ENCODE peak calls at places on chromosomes 7 and 10, in seven cellular contexts. Z is endodermal cell; D is adipocyte; O is small intestine; Y is pancreas; T is CD4-positive, CD25-positive, alpha-beta regulatory T cell; A is CD8-positive, alpha-beta T cell. G is an unnamed sample.

GRCh38 chr7:128923411-128923800 is 12.9 kb upstream of the KCP start:
- DNase-seq in Z (peak; percentile 36), O (no peak), T (no peak), D (no peak), Y (no peak), A (no peak), G (no peak)

GRCh38 chr10:113561214-113561613 is 8.4 kb downstream of the HABP2 start:
- DNase-seq in O (no peak), D (no peak), T (no peak), Z (no peak), A (no peak), Y (no peak), G (no peak)

GRCh38 chr7:91644251-91644650 is 236.3 kb downstream of the MTERF1 start:
- DNase-seq in Y (no peak), A (no peak), T (no peak), Z (no peak), O (no peak), D (no peak), G (no peak)

GRCh38 chr10:77695186-77695585 is 57.6 kb upstream of the KCNMA1 start:
- DNase-seq in D (no peak), Z (no peak), O (no peak), A (no peak), Y (no peak), T (no peak), G (no peak)

GRCh38 chr10:16227674-16228073 is 209.1 kb upstream of the PTER start:
- DNase-seq in T (no peak), Y (no peak), Z (no peak), D (no peak), O (no peak), A (no peak), G (no peak)

GRCh38 chr10:22856444-22857074 is 71.3 kb upstream of the ARMC3 start:
- DNase-seq in Z (no peak), Y (no peak), A (no peak), D (no peak), T (no peak), O (no peak), G (no peak)

GRCh38 chr10:36612436-36612835 is 513.0 kb upstream of the ANKRD30A start:
- DNase-seq in T (no peak), D (no peak), Z (peak; percentile 64), O (no peak), A (no peak), Y (no peak), G (no peak)

GRCh38 chr7:108529341-108529740 is 3.4 kb upstream of the PNPLA8 start:
- DNase-seq in Y (no peak), A (no peak), Z (peak; percentile 65), T (no peak), O (no peak), D (no peak), G (no peak)

GRCh38 chr7:150811-151221 is 41.6 kb upstream of the FAM20C start:
- DNase-seq in T (no peak), Y (no peak), O (no peak), Z (no peak), D (no peak), A (no peak), G (no peak)

GRCh38 chr10:23525406-23525805 is 86.5 kb downstream of the OTUD1 start:
- DNase-seq in Y (peak; percentile 31), A (no peak), Z (no peak), O (peak; percentile 39), T (no peak), D (peak; percentile 48), G (no peak)

GRCh38 chr10:114215033-114215432 is 24.0 kb upstream of the VWA2 start:
- DNase-seq in O (no peak), A (no peak), T (no peak), D (no peak), Y (no peak), Z (no peak), G (no peak)

GRCh38 chr10:47207894-47208469 is 92.0 kb upstream of the GDF10 start:
- DNase-seq in T (no peak), O (no peak), D (no peak), Z (peak; percentile 31), Y (no peak), A (no peak), G (no peak)

GRCh38 chr10:62961951-62962523 is 145.9 kb upstream of the EGR2 start:
- DNase-seq in O (no peak), A (no peak), D (no peak), T (no peak), Z (no peak), Y (no peak), G (no peak)

GRCh38 chr7:11726251-11727155 is 105.5 kb downstream of the THSD7A start:
- DNase-seq in Y (no peak), O (no peak), D (peak; percentile 87), A (no peak), T (no peak), Z (no peak), G (no peak)

GRCh38 chr10:132774905-132775863 is 10.8 kb downstream of the NKX6-2 start:
- DNase-seq in A (no peak), D (no peak), T (no peak), O (peak; percentile 70), Y (peak; percentile 80), Z (peak; percentile 70), G (no peak)

GRCh38 chr10:84117683-84118394 is 21.5 kb upstream of the GHITM start:
- DNase-seq in D (peak; percentile 4), O (no peak), A (no peak), Z (no peak), Y (no peak), T (no peak), G (no peak)

GRCh38 chr7:7996568-7996967 is 28.0 kb downstream of the GLCCI1 start:
- DNase-seq in Z (no peak), Y (no peak), A (no peak), O (no peak), D (peak; percentile 43), T (no peak), G (no peak)

GRCh38 chr7:44374007-44374763 is 48.8 kb upstream of the CAMK2B start:
- DNase-seq in O (no peak), Y (no peak), A (no peak), D (no peak), Z (no peak), T (no peak), G (no peak)

GRCh38 chr7:156516791-156517378 is 123.7 kb upstream of the RNF32 start:
- DNase-seq in Y (no peak), Z (no peak), O (no peak), D (no peak), T (no peak), A (no peak), G (no peak)

GRCh38 chr7:925601-926000 is 28.9 kb downstream of the ADAP1 start:
- DNase-seq in Z (no peak), A (peak; percentile 92), O (peak; percentile 79), Y (no peak), D (no peak), T (no peak), G (no peak)

GRCh38 chr10:44975487-44976331 is 2.9 kb downstream of the DEPP1 start:
- DNase-seq in Y (peak; percentile 73), T (no peak), D (peak; percentile 74), O (no peak), A (no peak), Z (peak; percentile 79), G (peak; percentile 96)

GRCh38 chr10:67837519-67838314 is at the start of gene DNAJC12:
- DNase-seq in D (peak; percentile 85), A (no peak), Z (no peak), T (no peak), Y (no peak), O (peak; percentile 62), G (peak; percentile 46)

GRCh38 chr10:85604136-85604725 is 762.4 kb downstream of the GRID1 start:
- DNase-seq in A (no peak), Z (peak; percentile 10), Y (no peak), O (no peak), D (no peak), T (no peak), G (no peak)

GRCh38 chr7:133230591-133231194 is 22.2 kb upstream of the EXOC4 start:
- DNase-seq in Z (peak; percentile 84), T (peak; percentile 22), A (peak; percentile 39), Y (peak; percentile 68), O (peak; percentile 62), D (peak; percentile 73), G (peak; percentile 73)

GRCh38 chr10:2508971-2509605 is 558.3 kb upstream of the PFKP start:
- DNase-seq in Y (no peak), A (no peak), D (peak; percentile 3), O (no peak), Z (no peak), T (no peak), G (no peak)

DNA sequence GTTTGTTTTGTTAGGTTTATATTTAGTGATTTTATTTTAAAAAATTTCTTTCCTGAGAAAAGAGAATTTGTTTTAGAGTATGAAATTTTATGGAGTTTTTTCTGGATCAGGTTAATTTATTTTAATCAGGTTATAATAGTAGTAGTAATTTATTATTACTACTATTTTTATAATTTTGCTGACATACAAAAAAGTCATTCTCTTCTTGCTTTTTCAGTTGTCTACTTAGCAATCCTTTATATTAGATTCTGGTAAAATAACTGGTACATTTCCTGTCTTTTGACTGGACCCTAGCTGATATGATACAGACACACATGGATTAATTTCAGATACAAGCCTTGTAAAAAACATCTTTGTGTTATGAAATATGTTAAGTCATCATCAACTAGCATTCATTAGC is 5.3 kb downstream of the CASD1 start:
- DNase-seq in O (no peak), Y (no peak), D (no peak), T (no peak), A (no peak), Z (no peak), G (no peak)
- H3K4me1 ChIP-seq in O (peaks cover 6% of the 10 kb centered on the region), Y (peaks cover 32% of the 10 kb centered on the region), D (peaks cover 16% of the 10 kb centered on the region), T (peaks cover 27% of the 10 kb centered on the region), A (peaks cover 36% of the 10 kb centered on the region), Z (peaks cover 9% of the 10 kb centered on the region), G (peaks cover 16% of the 10 kb centered on the region)

GRCh38 chr10:71259815-71260501 is 47.6 kb downstream of the UNC5B start:
- DNase-seq in T (no peak), O (peak; percentile 54), A (no peak), D (peak; percentile 65), Z (no peak), Y (no peak), G (no peak)

GRCh38 chr10:71262817-71263216 is 50.4 kb downstream of the UNC5B start:
- DNase-seq in O (no peak), D (no peak), T (no peak), Z (no peak), A (no peak), Y (no peak), G (no peak)

GRCh38 chr10:71262027-71262426 is 49.7 kb downstream of the UNC5B start:
- DNase-seq in Y (no peak), O (no peak), Z (no peak), D (no peak), A (no peak), T (no peak), G (no peak)

GRCh38 chr10:71259282-71259681 is 46.9 kb downstream of the UNC5B start:
- DNase-seq in Y (no peak), A (no peak), O (no peak), D (no peak), T (no peak), Z (no peak), G (no peak)

GRCh38 chr10:71260622-71261325 is 48.4 kb downstream of the UNC5B start:
- DNase-seq in O (no peak), A (no peak), T (no peak), D (peak; percentile 92), Y (no peak), Z (peak; percentile 84), G (no peak)
- H3K4me1 ChIP-seq in O (no peaks in the 10 kb centered on the region), A (no peaks in the 10 kb centered on the region), T (no peaks in the 10 kb centered on the region), D (peaks cover 25% of the 10 kb centered on the region), Y (no peaks in the 10 kb centered on the region), Z (peaks cover 18% of the 10 kb centered on the region), G (peaks cover 9% of the 10 kb centered on the region)

GRCh38 chr7:144995495-144995894 is 159.6 kb upstream of the TPK1 start:
- DNase-seq in Y (no peak), Z (no peak), D (no peak), A (no peak), O (no peak), T (no peak), G (no peak)
- H3K4me1 ChIP-seq in Y (no peaks in the 10 kb centered on the region), Z (no peaks in the 10 kb centered on the region), D (no peaks in the 10 kb centered on the region), A (no peaks in the 10 kb centered on the region), O (no peaks in the 10 kb centered on the region), T (no peaks in the 10 kb centered on the region), G (no peaks in the 10 kb centered on the region)

GRCh38 chr7:22357311-22358175 is 589 bp upstream of the RAPGEF5 start:
- DNase-seq in O (peak; percentile 80), T (no peak), D (no peak), Z (peak; percentile 68), Y (peak; percentile 63), A (no peak), G (peak; percentile 56)
- H3K4me1 ChIP-seq in O (no peaks in the 10 kb centered on the region), T (no peaks in the 10 kb centered on the region), D (peaks cover 6% of the 10 kb centered on the region), Z (peaks cover 6% of the 10 kb centered on the region), Y (peaks cover 7% of the 10 kb centered on the region), A (no peaks in the 10 kb centered on the region), G (peaks cover 3% of the 10 kb centered on the region)